ENCODE peak calls at places on chromosomes 11 and 22, in eight cellular contexts. One of them, this sample, is unnamed.

GRCh38 chr11:68560216-68560615 is 99.7 kb downstream of the PPP6R3 start:
- DNase-seq in T-helper 1 cell: no peak
- DNase-seq in colonic mucosa: no peak
- DNase-seq in neural progenitor cell: no peak
- DNase-seq in body of pancreas: no peak
- DNase-seq in NCI-H1930: no peak
- DNase-seq in Kasumi-1: no peak
- DNase-seq in caudate nucleus: no peak
- DNase-seq in this sample: no peak

GRCh38 chr11:88474655-88475054 is 137.1 kb upstream of the CTSC start:
- DNase-seq in T-helper 1 cell: no peak
- DNase-seq in neural progenitor cell: no peak
- DNase-seq in body of pancreas: no peak
- DNase-seq in caudate nucleus: no peak
- DNase-seq in Kasumi-1: peak; percentile 81
- DNase-seq in colonic mucosa: no peak
- DNase-seq in NCI-H1930: no peak
- DNase-seq in this sample: peak; percentile 71

GRCh38 chr11:64150481-64151239 is 15.3 kb downstream of the MACROD1 start:
- DNase-seq in Kasumi-1: peak; percentile 8
- DNase-seq in caudate nucleus: peak; percentile 41
- DNase-seq in NCI-H1930: no peak
- DNase-seq in body of pancreas: peak; percentile 80
- DNase-seq in colonic mucosa: no peak
- DNase-seq in neural progenitor cell: no peak
- DNase-seq in T-helper 1 cell: no peak
- DNase-seq in this sample: no peak

GRCh38 chr22:49632199-49633009 is 195.3 kb downstream of the BRD1 start:
- DNase-seq in body of pancreas: peak; percentile 58
- DNase-seq in NCI-H1930: no peak
- DNase-seq in neural progenitor cell: peak; percentile 93
- DNase-seq in caudate nucleus: peak; percentile 35
- DNase-seq in T-helper 1 cell: no peak
- DNase-seq in Kasumi-1: no peak
- DNase-seq in colonic mucosa: peak; percentile 44
- DNase-seq in this sample: no peak

GRCh38 chr11:118398797-118399564 is 2.4 kb upstream of the ATP5MG start:
- DNase-seq in NCI-H1930: no peak
- DNase-seq in T-helper 1 cell: peak; percentile 58
- DNase-seq in colonic mucosa: no peak
- DNase-seq in Kasumi-1: no peak
- DNase-seq in neural progenitor cell: no peak
- DNase-seq in body of pancreas: no peak
- DNase-seq in caudate nucleus: no peak
- DNase-seq in this sample: no peak

GRCh38 chr11:10407749-10408472 is 47.2 kb upstream of the AMPD3 start:
- DNase-seq in NCI-H1930: no peak
- DNase-seq in T-helper 1 cell: no peak
- DNase-seq in body of pancreas: no peak
- DNase-seq in caudate nucleus: no peak
- DNase-seq in Kasumi-1: no peak
- DNase-seq in neural progenitor cell: no peak
- DNase-seq in colonic mucosa: no peak
- DNase-seq in this sample: no peak

GRCh38 chr11:8229299-8230177 is 34.1 kb downstream of the LMO1 start:
- DNase-seq in neural progenitor cell: no peak
- DNase-seq in caudate nucleus: no peak
- DNase-seq in NCI-H1930: no peak
- DNase-seq in T-helper 1 cell: no peak
- DNase-seq in body of pancreas: peak; percentile 71
- DNase-seq in colonic mucosa: no peak
- DNase-seq in Kasumi-1: no peak
- DNase-seq in this sample: no peak

GRCh38 chr11:102111787-102112653 is 1.8 kb downstream of the YAP1 start:
- DNase-seq in caudate nucleus: no peak
- DNase-seq in body of pancreas: peak; percentile 47
- DNase-seq in NCI-H1930: no peak
- DNase-seq in T-helper 1 cell: no peak
- DNase-seq in colonic mucosa: peak; percentile 64
- DNase-seq in neural progenitor cell: peak; percentile 60
- DNase-seq in Kasumi-1: no peak
- DNase-seq in this sample: no peak

GRCh38 chr11:94329501-94329900 is 25.1 kb downstream of the IZUMO1R start:
- DNase-seq in colonic mucosa: no peak
- DNase-seq in NCI-H1930: no peak
- DNase-seq in caudate nucleus: no peak
- DNase-seq in body of pancreas: no peak
- DNase-seq in T-helper 1 cell: no peak
- DNase-seq in neural progenitor cell: no peak
- DNase-seq in Kasumi-1: no peak
- DNase-seq in this sample: no peak

GRCh38 chr11:16840951-16841350 is 102.5 kb downstream of the C11orf58 start:
- DNase-seq in neural progenitor cell: no peak
- DNase-seq in NCI-H1930: no peak
- DNase-seq in colonic mucosa: no peak
- DNase-seq in T-helper 1 cell: no peak
- DNase-seq in Kasumi-1: no peak
- DNase-seq in body of pancreas: no peak
- DNase-seq in caudate nucleus: no peak
- DNase-seq in this sample: no peak

GRCh38 chr11:130647371-130647770 is 198.9 kb downstream of the ADAMTS15 start:
- DNase-seq in Kasumi-1: no peak
- DNase-seq in neural progenitor cell: no peak
- DNase-seq in colonic mucosa: no peak
- DNase-seq in body of pancreas: no peak
- DNase-seq in NCI-H1930: no peak
- DNase-seq in T-helper 1 cell: no peak
- DNase-seq in caudate nucleus: no peak
- DNase-seq in this sample: no peak

GRCh38 chr11:57653162-57653561 is 3.5 kb upstream of the YPEL4 start:
- DNase-seq in neural progenitor cell: no peak
- DNase-seq in caudate nucleus: no peak
- DNase-seq in body of pancreas: no peak
- DNase-seq in NCI-H1930: no peak
- DNase-seq in colonic mucosa: no peak
- DNase-seq in Kasumi-1: peak; percentile 19
- DNase-seq in T-helper 1 cell: no peak
- DNase-seq in this sample: no peak

GRCh38 chr11:2095198-2095520 is 44.0 kb downstream of the IGF2 start:
- DNase-seq in colonic mucosa: no peak
- DNase-seq in Kasumi-1: no peak
- DNase-seq in caudate nucleus: no peak
- DNase-seq in body of pancreas: no peak
- DNase-seq in neural progenitor cell: no peak
- DNase-seq in NCI-H1930: no peak
- DNase-seq in T-helper 1 cell: no peak
- DNase-seq in this sample: no peak

GRCh38 chr11:75465701-75466531 is 32.9 kb upstream of the KLHL35 start:
- DNase-seq in neural progenitor cell: peak; percentile 64
- DNase-seq in colonic mucosa: no peak
- DNase-seq in body of pancreas: no peak
- DNase-seq in NCI-H1930: no peak
- DNase-seq in caudate nucleus: no peak
- DNase-seq in Kasumi-1: no peak
- DNase-seq in T-helper 1 cell: no peak
- DNase-seq in this sample: no peak

GRCh38 chr11:75654314-75654713 is 14.5 kb downstream of the MAP6 start:
- DNase-seq in T-helper 1 cell: no peak
- DNase-seq in NCI-H1930: no peak
- DNase-seq in neural progenitor cell: no peak
- DNase-seq in Kasumi-1: no peak
- DNase-seq in colonic mucosa: no peak
- DNase-seq in caudate nucleus: no peak
- DNase-seq in body of pancreas: no peak
- DNase-seq in this sample: no peak

GRCh38 chr22:24423519-24424000 is 3.8 kb upstream of the ADORA2A start:
- DNase-seq in NCI-H1930: no peak
- DNase-seq in caudate nucleus: no peak
- DNase-seq in body of pancreas: peak; percentile 60
- DNase-seq in Kasumi-1: peak; percentile 9
- DNase-seq in T-helper 1 cell: peak; percentile 61
- DNase-seq in colonic mucosa: peak; percentile 60
- DNase-seq in neural progenitor cell: peak; percentile 81
- DNase-seq in this sample: peak; percentile 22

GRCh38 chr22:46315976-46316375 is 19.3 kb downstream of the GTSE1 start:
- DNase-seq in body of pancreas: no peak
- DNase-seq in NCI-H1930: no peak
- DNase-seq in Kasumi-1: no peak
- DNase-seq in caudate nucleus: no peak
- DNase-seq in neural progenitor cell: no peak
- DNase-seq in T-helper 1 cell: no peak
- DNase-seq in colonic mucosa: no peak
- DNase-seq in this sample: no peak

GRCh38 chr11:36280531-36280930 is 8.7 kb downstream of the COMMD9 start:
- DNase-seq in Kasumi-1: no peak
- DNase-seq in body of pancreas: no peak
- DNase-seq in NCI-H1930: no peak
- DNase-seq in caudate nucleus: no peak
- DNase-seq in colonic mucosa: peak; percentile 0
- DNase-seq in neural progenitor cell: no peak
- DNase-seq in T-helper 1 cell: no peak
- DNase-seq in this sample: no peak

GRCh38 chr22:30490399-30490798 is 15.1 kb downstream of the SEC14L4 start:
- DNase-seq in Kasumi-1: peak; percentile 7
- DNase-seq in colonic mucosa: no peak
- DNase-seq in T-helper 1 cell: no peak
- DNase-seq in neural progenitor cell: peak; percentile 30
- DNase-seq in body of pancreas: no peak
- DNase-seq in NCI-H1930: no peak
- DNase-seq in caudate nucleus: no peak
- DNase-seq in this sample: no peak

GRCh38 chr22:36253523-36254490 is 874 bp downstream of the APOL1 start:
- DNase-seq in NCI-H1930: no peak
- DNase-seq in T-helper 1 cell: no peak
- DNase-seq in caudate nucleus: no peak
- DNase-seq in neural progenitor cell: no peak
- DNase-seq in Kasumi-1: no peak
- DNase-seq in body of pancreas: no peak
- DNase-seq in colonic mucosa: no peak
- DNase-seq in this sample: no peak

GRCh38 chr11:66225054-66225453 is 43.4 kb upstream of the RAB1B start:
- DNase-seq in T-helper 1 cell: no peak
- DNase-seq in colonic mucosa: no peak
- DNase-seq in body of pancreas: no peak
- DNase-seq in NCI-H1930: no peak
- DNase-seq in neural progenitor cell: no peak
- DNase-seq in Kasumi-1: no peak
- DNase-seq in caudate nucleus: no peak
- DNase-seq in this sample: no peak

GRCh38 chr22:17264321-17265052 is 45.3 kb upstream of the ADA2 start:
- DNase-seq in body of pancreas: no peak
- DNase-seq in T-helper 1 cell: no peak
- DNase-seq in neural progenitor cell: peak; percentile 82
- DNase-seq in Kasumi-1: no peak
- DNase-seq in NCI-H1930: no peak
- DNase-seq in colonic mucosa: no peak
- DNase-seq in caudate nucleus: peak; percentile 52
- DNase-seq in this sample: no peak

GRCh38 chr22:49717322-49717919 is 110.3 kb downstream of the BRD1 start:
- DNase-seq in NCI-H1930: no peak
- DNase-seq in neural progenitor cell: peak; percentile 48
- DNase-seq in T-helper 1 cell: no peak
- DNase-seq in colonic mucosa: no peak
- DNase-seq in caudate nucleus: no peak
- DNase-seq in Kasumi-1: no peak
- DNase-seq in body of pancreas: no peak
- DNase-seq in this sample: no peak

This sample was measured in AML-193.